ENCODE peak calls at places on chromosomes 5 and 9, in eight cellular contexts. H is right lobe of liver; D is AG04450; N is tibial artery; C is mammary epithelial cell; X is heart left ventricle; V is fibroblast of pulmonary artery; T is effector memory CD4-positive, alpha-beta T cell. Q is an unnamed sample.

GRCh38 chr9:17837931-17838330 is 259.1 kb downstream of the SH3GL2 start:
- DNase-seq in H (no peak), D (no peak), N (no peak), C (no peak), X (no peak), V (peak; percentile 20), T (no peak), Q (no peak)

GRCh38 chr5:112186401-112186990 is 232.6 kb downstream of the EPB41L4A start:
- DNase-seq in H (no peak), D (peak; percentile 10), N (no peak), C (peak; percentile 23), X (no peak), V (peak; percentile 65), T (no peak), Q (peak; percentile 71)

GRCh38 chr9:87812375-87813118 is 70.1 kb upstream of the SPATA31E1 start:
- DNase-seq in H (no peak), D (peak; percentile 13), N (no peak), C (peak; percentile 62), X (no peak), V (peak; percentile 77), T (no peak), Q (peak; percentile 62)

GRCh38 chr5:14580037-14581034 is 1.3 kb upstream of the OTULINL start:
- DNase-seq in H (no peak), D (no peak), N (no peak), C (no peak), X (no peak), V (peak; percentile 56), T (no peak), Q (no peak)

GRCh38 chr9:89010056-89010455 is 18.8 kb downstream of the S1PR3 start:
- DNase-seq in H (no peak), D (no peak), N (no peak), C (no peak), X (no peak), V (no peak), T (no peak), Q (no peak)

GRCh38 chr9:126805546-126806262 is 864 bp downstream of the ZBTB43 start:
- DNase-seq in H (peak; percentile 85), D (no peak), N (peak; percentile 42), C (peak; percentile 85), X (peak; percentile 85), V (peak; percentile 38), T (peak; percentile 81), Q (peak; percentile 87)

GRCh38 chr5:140977003-140977402 is 10.7 kb downstream of the PCDHAC2 start:
- DNase-seq in H (no peak), D (no peak), N (no peak), C (peak; percentile 44), X (no peak), V (peak; percentile 21), T (no peak), Q (peak; percentile 71)

GRCh38 chr5:78615697-78616096 is 32.9 kb downstream of the LHFPL2 start:
- DNase-seq in H (no peak), D (no peak), N (no peak), C (peak; percentile 99), X (no peak), V (no peak), T (no peak), Q (peak; percentile 89)

GRCh38 chr9:126296687-126297086 is 29.9 kb upstream of the MVB12B start:
- DNase-seq in H (no peak), D (no peak), N (no peak), C (no peak), X (no peak), V (no peak), T (no peak), Q (no peak)

GRCh38 chr9:7177383-7177782 is 419.6 kb downstream of the KDM4C start:
- DNase-seq in H (no peak), D (no peak), N (no peak), C (peak; percentile 56), X (no peak), V (no peak), T (no peak), Q (peak; percentile 69)

GRCh38 chr5:57749396-57749795 is 266.8 kb upstream of the ACTBL2 start:
- DNase-seq in H (no peak), D (no peak), N (no peak), C (peak; percentile 71), X (no peak), V (peak; percentile 22), T (no peak), Q (peak; percentile 50)

GRCh38 chr5:173890195-173890951 is 2.2 kb downstream of the CPEB4 start:
- DNase-seq in H (peak; percentile 26), D (no peak), N (no peak), C (no peak), X (peak; percentile 43), V (peak; percentile 55), T (no peak), Q (peak; percentile 19)

GRCh38 chr5:125559296-125559695 is 812.9 kb upstream of the ZNF608 start:
- DNase-seq in H (no peak), D (peak; percentile 89), N (no peak), C (peak; percentile 94), X (no peak), V (peak; percentile 98), T (no peak), Q (peak; percentile 96)

GRCh38 chr5:134462761-134463160 is 51.1 kb upstream of the CDKN2AIPNL start:
- DNase-seq in H (no peak), D (no peak), N (no peak), C (no peak), X (no peak), V (no peak), T (no peak), Q (no peak)

GRCh38 chr5:38793099-38793498 is 52.7 kb upstream of the OSMR start:
- DNase-seq in H (no peak), D (no peak), N (no peak), C (no peak), X (no peak), V (no peak), T (no peak), Q (no peak)

GRCh38 chr9:77929942-77930341 is 101.7 kb downstream of the GNAQ start:
- DNase-seq in H (no peak), D (no peak), N (no peak), C (no peak), X (no peak), V (no peak), T (no peak), Q (no peak)

GRCh38 chr5:96101358-96102089 is 139.9 kb upstream of the ELL2 start:
- DNase-seq in H (no peak), D (no peak), N (no peak), C (no peak), X (no peak), V (no peak), T (no peak), Q (no peak)

GRCh38 chr9:33867747-33868429 is 50.9 kb downstream of the UBE2R2 start:
- DNase-seq in H (no peak), D (no peak), N (peak; percentile 80), C (no peak), X (peak; percentile 69), V (peak; percentile 10), T (no peak), Q (no peak)

GRCh38 chr9:14298607-14299022 is 15.3 kb downstream of the NFIB start:
- DNase-seq in H (no peak), D (no peak), N (no peak), C (no peak), X (no peak), V (no peak), T (no peak), Q (no peak)

GRCh38 chr5:168472329-168472728 is 13.9 kb upstream of the RARS1 start:
- DNase-seq in H (no peak), D (peak; percentile 86), N (no peak), C (peak; percentile 84), X (no peak), V (peak; percentile 93), T (no peak), Q (peak; percentile 81)

GRCh38 chr5:16669776-16670175 is 53.0 kb upstream of the RETREG1 start:
- DNase-seq in H (no peak), D (peak; percentile 67), N (no peak), C (no peak), X (no peak), V (peak; percentile 90), T (no peak), Q (no peak)
- H3K4me3 ChIP-seq in H (no peak overlapping the region), D (no peak overlapping the region), N (no peak overlapping the region), C (no peak overlapping the region), X (no peak overlapping the region), V (no peak overlapping the region), T (no peak overlapping the region), Q (no peak overlapping the region)

GRCh38 chr9:137078701-137079400 is 1.5 kb downstream of the UAP1L1 start:
- DNase-seq in H (no peak), D (no peak), N (no peak), C (no peak), X (no peak), V (no peak), T (no peak), Q (no peak)
- H3K4me3 ChIP-seq in H (no peak overlapping the region), D (peak overlapping the region; percentile 73), N (no peak overlapping the region), C (no peak overlapping the region), X (peak overlapping the region; percentile 65), V (peak overlapping the region; percentile 72), T (no peak overlapping the region), Q (no peak overlapping the region)

DNA sequence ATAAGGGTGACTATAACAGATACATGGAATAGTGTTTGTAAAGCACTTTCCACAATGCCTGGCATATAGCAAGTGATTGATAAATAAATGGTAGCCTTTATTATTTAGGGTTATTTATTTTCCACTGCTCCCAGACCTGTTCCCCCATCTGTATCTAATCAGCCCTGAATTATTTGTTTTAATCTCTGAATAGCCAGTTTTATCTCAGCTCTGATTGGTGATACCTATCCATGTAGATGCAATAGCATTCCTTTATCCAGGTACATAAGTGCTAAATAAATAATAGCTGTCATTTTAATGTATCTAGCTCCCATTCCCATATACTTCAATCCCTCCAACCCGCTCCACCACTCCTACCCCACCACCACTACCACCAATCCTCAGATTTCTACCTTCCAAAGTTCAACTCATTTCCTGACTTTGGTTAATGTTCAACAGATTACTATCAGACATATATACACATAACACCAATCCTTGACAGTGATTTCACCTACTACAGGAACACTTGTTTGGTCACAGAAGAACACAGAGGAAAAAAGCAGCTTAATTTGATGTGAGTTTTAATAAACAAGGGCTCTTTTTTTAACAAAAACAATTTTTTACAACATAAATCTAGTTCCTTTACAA is 14.0 kb downstream of the PRKAA1 start:
- DNase-seq in H (no peak), D (no peak), N (no peak), C (no peak), X (no peak), V (no peak), T (no peak), Q (no peak)
- H3K4me3 ChIP-seq in H (peak overlapping the region; percentile 13), D (no peak overlapping the region), N (no peak overlapping the region), C (no peak overlapping the region), X (no peak overlapping the region), V (no peak overlapping the region), T (no peak overlapping the region), Q (no peak overlapping the region)

GRCh38 chr5:45696206-45696836 is at the start of gene HCN1:
- DNase-seq in H (peak; percentile 86), D (no peak), N (peak; percentile 42), C (peak; percentile 52), X (peak; percentile 82), V (peak; percentile 72), T (no peak), Q (peak; percentile 82)

GRCh38 chr5:45694255-45694834 is 1.8 kb downstream of the HCN1 start:
- DNase-seq in H (no peak), D (no peak), N (no peak), C (no peak), X (no peak), V (peak; percentile 8), T (no peak), Q (peak; percentile 8)

GRCh38 chr5:45695680-45696093 is 493 bp downstream of the HCN1 start:
- DNase-seq in H (no peak), D (no peak), N (no peak), C (no peak), X (no peak), V (no peak), T (no peak), Q (no peak)

GRCh38 chr5:45697211-45697610 is 1.0 kb upstream of the HCN1 start:
- DNase-seq in H (no peak), D (no peak), N (no peak), C (no peak), X (no peak), V (no peak), T (no peak), Q (no peak)

GRCh38 chr5:45695011-45695667 is 1.0 kb downstream of the HCN1 start:
- DNase-seq in H (no peak), D (no peak), N (no peak), C (no peak), X (no peak), V (no peak), T (no peak), Q (no peak)
- H3K4me3 ChIP-seq in H (no peak overlapping the region), D (no peak overlapping the region), N (no peak overlapping the region), C (no peak overlapping the region), X (no peak overlapping the region), V (no peak overlapping the region), T (no peak overlapping the region), Q (no peak overlapping the region)